ENCODE peak calls at places on chromosomes 3 and 15, in nine cellular contexts. G is Karpas-422; N is epithelial cell of esophagus; P is progenitor cell of endocrine pancreas; D is T follicular helper cell; W is NCI-H2081; R is WTC11; O is effector CD4-positive, alpha-beta T cell; U is GM13976. L is an unnamed sample.
A peak's percentile ranks its signal among the peaks of the same experiment; 100 is the strongest.

GRCh38 chr15:65059369-65059750 is 8.4 kb downstream of the RASL12 start:
- DNase-seq in G (no peak), N (no peak), P (no peak), D (no peak), W (no peak), R (no peak), O (no peak), U (no peak), L (no peak)

GRCh38 chr3:44000586-44000985 is 241.1 kb upstream of the TOPAZ1 start:
- DNase-seq in G (no peak), N (peak; percentile 48), P (no peak), D (no peak), W (no peak), R (no peak), O (no peak), U (no peak), L (no peak)

GRCh38 chr15:42065008-42065407 is 29.4 kb downstream of the PLA2G4D start:
- DNase-seq in G (no peak), N (peak; percentile 22), P (no peak), D (no peak), W (peak; percentile 8), R (no peak), O (no peak), U (no peak), L (peak; percentile 40)

GRCh38 chr15:74458473-74458872 is 2.5 kb downstream of the UBL7 start:
- DNase-seq in G (no peak), N (no peak), P (no peak), D (no peak), W (no peak), R (no peak), O (no peak), U (no peak), L (no peak)

GRCh38 chr3:45737222-45737621 is 48.0 kb downstream of the SACM1L start:
- DNase-seq in G (no peak), N (no peak), P (no peak), D (no peak), W (no peak), R (no peak), O (no peak), U (no peak), L (no peak)

GRCh38 chr3:135803291-135803690 is 162.2 kb upstream of the PPP2R3A start:
- DNase-seq in G (no peak), N (peak; percentile 4), P (no peak), D (no peak), W (no peak), R (no peak), O (no peak), U (no peak), L (no peak)

GRCh38 chr3:18225709-18226108 is 199.4 kb downstream of the SATB1 start:
- DNase-seq in G (no peak), N (no peak), P (no peak), D (no peak), W (no peak), R (no peak), O (no peak), U (no peak), L (no peak)

GRCh38 chr3:171873561-171873960 is 30.4 kb downstream of the TMEM212 start:
- DNase-seq in G (no peak), N (peak; percentile 40), P (no peak), D (no peak), W (no peak), R (no peak), O (no peak), U (no peak), L (no peak)

GRCh38 chr3:127775398-127776109 is 46.8 kb downstream of the MGLL start:
- DNase-seq in G (no peak), N (no peak), P (no peak), D (no peak), W (peak; percentile 96), R (no peak), O (no peak), U (peak; percentile 56), L (peak; percentile 79)

GRCh38 chr15:57734860-57735259 is 28.3 kb downstream of the POLR2M start:
- DNase-seq in G (no peak), N (no peak), P (no peak), D (no peak), W (no peak), R (no peak), O (no peak), U (no peak), L (no peak)